ENCODE peak calls at places on chromosomes 3 and 15, in six cellular contexts. A, E, I, X, Q and N are unnamed samples.

GRCh38 chr15:75695634-75696302 is 16.9 kb downstream of the CSPG4 start:
- DNase-seq in A (no peak), E (no peak), I (no peak), X (no peak), Q (no peak), N (no peak)

GRCh38 chr3:151538706-151539403 is 78.0 kb upstream of the IGSF10 start:
- DNase-seq in A (no peak), E (peak; percentile 50), I (peak; percentile 30), X (peak; percentile 19), Q (peak; percentile 38), N (no peak)

GRCh38 chr3:69914395-69914794 is 85.1 kb upstream of the SAMMSON start:
- DNase-seq in A (no peak), E (no peak), I (peak; percentile 16), X (no peak), Q (no peak), N (no peak)

GRCh38 chr3:184874709-184875644 is 63.0 kb downstream of the VPS8 start:
- DNase-seq in A (no peak), E (no peak), I (peak; percentile 32), X (no peak), Q (peak; percentile 35), N (no peak)

GRCh38 chr15:59993950-59994401 is 10.1 kb upstream of the FOXB1 start:
- DNase-seq in A (no peak), E (no peak), I (no peak), X (no peak), Q (no peak), N (peak; percentile 50)

GRCh38 chr15:60993008-60993407 is 236.1 kb downstream of the RORA start:
- DNase-seq in A (no peak), E (no peak), I (peak; percentile 82), X (no peak), Q (peak; percentile 46), N (no peak)

GRCh38 chr3:146374146-146374545 is 95.2 kb downstream of the PLSCR2 start:
- DNase-seq in A (no peak), E (no peak), I (peak; percentile 49), X (no peak), Q (no peak), N (no peak)

GRCh38 chr3:193465992-193466618 is 87.6 kb upstream of the ATP13A5 start:
- DNase-seq in A (no peak), E (no peak), I (no peak), X (no peak), Q (no peak), N (no peak)

GRCh38 chr3:41035445-41036022 is 163.8 kb upstream of the CTNNB1 start:
- DNase-seq in A (no peak), E (no peak), I (no peak), X (no peak), Q (no peak), N (no peak)

GRCh38 chr3:188904670-188905069 is 267.1 kb upstream of the TPRG1 start:
- DNase-seq in A (no peak), E (no peak), I (peak; percentile 63), X (no peak), Q (peak; percentile 64), N (peak; percentile 53)

GRCh38 chr3:152287898-152288576 is 19.3 kb downstream of the MBNL1 start:
- DNase-seq in A (no peak), E (no peak), I (peak; percentile 46), X (no peak), Q (no peak), N (no peak)

GRCh38 chr3:76456322-76456721 is 583.6 kb upstream of the ROBO2 start:
- DNase-seq in A (no peak), E (no peak), I (no peak), X (no peak), Q (no peak), N (no peak)

DNA sequence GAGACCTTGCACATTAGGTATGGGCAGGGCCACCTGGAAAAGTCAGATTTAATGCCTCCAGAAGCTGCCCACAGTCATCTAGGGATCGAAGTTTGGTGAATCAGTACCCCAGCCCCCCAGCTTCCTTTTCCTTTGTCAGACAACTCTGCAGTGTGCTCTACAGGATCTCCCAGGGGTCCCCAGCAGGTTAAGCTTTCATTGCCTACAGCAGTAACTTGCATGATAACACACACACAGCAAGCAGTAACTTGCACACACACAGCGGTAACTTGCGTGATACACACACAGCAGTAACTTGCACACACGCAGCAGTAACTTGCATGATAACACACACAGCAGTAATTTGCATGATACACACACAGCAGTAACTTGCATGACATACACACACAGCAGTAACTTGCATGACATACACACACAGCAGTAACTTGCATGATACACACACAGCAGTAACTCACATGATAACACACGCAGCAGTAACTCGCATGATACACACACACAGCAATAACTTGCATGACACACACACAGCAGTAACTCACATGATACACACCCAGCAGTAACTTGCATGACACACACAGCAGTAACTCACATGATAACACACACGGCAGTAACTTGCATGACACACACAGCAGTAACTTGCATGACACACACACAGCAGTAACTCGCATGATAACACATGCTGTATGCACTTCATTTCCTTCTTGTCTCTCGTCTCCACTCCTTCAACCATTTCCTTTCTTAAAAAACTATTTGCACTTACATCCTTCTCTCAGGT is 131.1 kb downstream of the UACA start:
- DNase-seq in A (no peak), E (no peak), I (peak; percentile 71), X (no peak), Q (no peak), N (no peak)
- H3K27ac ChIP-seq in A (peak overlapping the region; percentile 46), E (no peak overlapping the region), I (no peak overlapping the region), X (no peak overlapping the region), Q (no peak overlapping the region), N (no peak overlapping the region)

GRCh38 chr15:57146394-57147140 is 228.1 kb downstream of the TCF12 start:
- DNase-seq in A (peak; percentile 37), E (no peak), I (peak; percentile 73), X (no peak), Q (peak; percentile 39), N (no peak)
- H3K4me3 ChIP-seq in A (no peak overlapping the region), E (peak overlapping the region; percentile 18), I (peak overlapping the region; percentile 20), X (no peak overlapping the region), Q (no peak overlapping the region), N (peak overlapping the region; percentile 72)

DNA sequence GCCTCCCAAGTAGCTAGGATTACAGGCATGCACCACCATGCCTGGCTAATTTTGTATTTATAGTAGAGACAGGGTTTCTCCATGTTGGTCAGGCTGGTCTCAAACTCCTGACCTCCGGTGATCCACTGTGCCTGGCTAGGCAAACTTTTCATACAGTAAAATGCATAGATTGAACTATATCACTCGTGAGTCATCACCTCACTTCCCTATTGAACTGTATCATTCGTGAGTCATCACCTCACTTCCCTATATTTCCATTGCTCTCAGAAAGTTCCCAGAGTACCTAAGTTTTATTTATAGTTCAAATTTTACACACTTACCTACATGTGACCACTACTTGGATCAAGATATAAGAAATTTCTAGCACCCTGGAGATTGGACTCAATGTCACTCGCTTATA is 73.6 kb upstream of the ACAD9 start:
- DNase-seq in A (no peak), E (no peak), I (peak; percentile 65), X (no peak), Q (peak; percentile 29), N (no peak)
- H3K27ac ChIP-seq in A (no peak overlapping the region), E (peak overlapping the region; percentile 66), I (no peak overlapping the region), X (no peak overlapping the region), Q (peak overlapping the region; percentile 58), N (no peak overlapping the region)

DNA sequence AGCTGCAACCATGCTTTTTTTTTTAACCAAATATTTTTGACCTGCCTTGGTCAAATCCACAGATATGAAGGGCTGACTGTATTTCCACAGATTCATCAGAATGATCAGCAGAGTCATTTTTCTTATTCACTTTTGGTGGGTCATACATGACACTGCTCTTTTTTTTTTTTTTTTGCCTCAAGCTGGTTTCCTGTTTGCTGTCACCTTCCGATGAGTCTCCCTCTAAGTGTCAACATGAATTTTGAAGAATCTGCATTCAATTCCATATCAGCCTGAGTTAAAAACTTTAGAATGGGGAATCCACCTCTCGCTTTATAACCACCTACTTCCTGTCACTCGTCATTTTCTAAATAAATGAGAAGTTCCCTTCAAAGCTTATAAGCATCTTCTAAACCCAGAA is 2.2 kb upstream of the SLC12A8 start:
- DNase-seq in A (no peak), E (no peak), I (no peak), X (no peak), Q (no peak), N (no peak)
- H3K4me3 ChIP-seq in A (no peak overlapping the region), E (no peak overlapping the region), I (no peak overlapping the region), X (no peak overlapping the region), Q (no peak overlapping the region), N (no peak overlapping the region)

GRCh38 chr3:49501258-49501609 is 31.2 kb downstream of the DAG1 start:
- DNase-seq in A (no peak), E (no peak), I (no peak), X (no peak), Q (peak; percentile 9), N (no peak)

GRCh38 chr3:49498239-49498638 is 28.2 kb downstream of the DAG1 start:
- DNase-seq in A (no peak), E (no peak), I (no peak), X (no peak), Q (no peak), N (no peak)

GRCh38 chr3:49498655-49499054 is 28.6 kb downstream of the DAG1 start:
- DNase-seq in A (no peak), E (no peak), I (no peak), X (no peak), Q (no peak), N (no peak)

GRCh38 chr3:49500408-49501257 is 30.6 kb downstream of the DAG1 start:
- DNase-seq in A (peak; percentile 52), E (peak; percentile 54), I (peak; percentile 99), X (peak; percentile 53), Q (peak; percentile 97), N (peak; percentile 83)

GRCh38 chr3:49501842-49502241 is 31.8 kb downstream of the DAG1 start:
- DNase-seq in A (no peak), E (no peak), I (no peak), X (no peak), Q (no peak), N (peak; percentile 10)
- H3K27ac ChIP-seq in A (no peak overlapping the region), E (peak overlapping the region; percentile 1), I (no peak overlapping the region), X (peak overlapping the region; percentile 44), Q (no peak overlapping the region), N (peak overlapping the region; percentile 89)

DNA sequence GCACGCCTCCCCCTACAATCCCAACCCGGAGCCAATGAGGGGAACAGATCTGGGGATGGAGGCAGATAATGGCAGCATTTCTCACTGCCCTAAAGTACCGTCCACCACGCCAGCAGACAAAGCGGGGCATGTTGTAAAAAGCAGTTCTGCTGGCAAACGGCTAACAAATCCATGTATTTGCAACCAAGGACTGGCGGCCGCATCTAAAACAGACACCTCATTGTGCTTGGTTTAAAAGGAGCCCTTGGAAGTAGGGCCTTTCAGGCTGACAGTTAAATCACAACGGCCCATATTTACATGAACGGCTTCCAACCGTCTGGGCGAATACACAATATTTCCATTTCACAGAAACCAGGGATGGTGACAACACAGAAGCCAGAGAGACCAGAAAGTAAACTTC is 113.2 kb downstream of the PDZRN3 start:
- DNase-seq in A (peak; percentile 54), E (no peak), I (no peak), X (no peak), Q (no peak), N (no peak)
- H3K4me3 ChIP-seq in A (no peak overlapping the region), E (no peak overlapping the region), I (no peak overlapping the region), X (no peak overlapping the region), Q (no peak overlapping the region), N (no peak overlapping the region)

GRCh38 chr3:100984257-100984772 is 8.9 kb downstream of the ABI3BP start:
- DNase-seq in A (no peak), E (no peak), I (no peak), X (no peak), Q (no peak), N (no peak)
- H3K27ac ChIP-seq in A (no peak overlapping the region), E (no peak overlapping the region), I (no peak overlapping the region), X (peak overlapping the region; percentile 83), Q (no peak overlapping the region), N (no peak overlapping the region)